ENCODE peak calls at places on chromosomes 7 and 10, in six cellular contexts. W, P, S, D, R and T are unnamed samples.

GRCh38 chr10:91471602-91472001 is 61.5 kb downstream of the HECTD2 start:
- DNase-seq in S (no peak), P (no peak), R (no peak), D (peak; percentile 15), W (no peak), T (no peak)

GRCh38 chr10:86251426-86251825 is 115.2 kb downstream of the GRID1 start:
- DNase-seq in R (no peak), P (no peak), D (no peak), W (no peak), S (no peak), T (no peak)

GRCh38 chr10:70169661-70170364 is 501 bp downstream of the SAR1A start:
- DNase-seq in D (no peak), S (peak; percentile 42), R (no peak), W (no peak), P (peak; percentile 48), T (peak; percentile 50)

GRCh38 chr7:105623906-105624305 is 42.6 kb upstream of the EFCAB10 start:
- DNase-seq in R (no peak), P (no peak), S (no peak), D (no peak), W (no peak), T (no peak)

GRCh38 chr7:1571261-1571650 is 1.4 kb upstream of the PSMG3 start:
- DNase-seq in P (peak; percentile 91), W (peak; percentile 51), D (peak; percentile 35), R (no peak), S (no peak), T (no peak)

GRCh38 chr7:82163586-82163985 is 280.0 kb downstream of the CACNA2D1 start:
- DNase-seq in S (no peak), W (no peak), D (no peak), P (no peak), R (no peak), T (no peak)

GRCh38 chr10:6145979-6146432 is 56.7 kb upstream of the PFKFB3 start:
- DNase-seq in S (no peak), P (no peak), R (no peak), W (no peak), D (no peak), T (no peak)

GRCh38 chr7:155211761-155212160 is 85.9 kb upstream of the INSIG1 start:
- DNase-seq in D (no peak), R (no peak), S (no peak), P (no peak), W (no peak), T (no peak)

GRCh38 chr7:44393238-44394111 is 68.1 kb upstream of the CAMK2B start:
- DNase-seq in S (no peak), D (no peak), W (no peak), P (no peak), R (no peak), T (no peak)

GRCh38 chr10:120963587-120964220 is 112.5 kb downstream of the WDR11 start:
- DNase-seq in W (no peak), P (no peak), S (no peak), R (no peak), D (no peak), T (no peak)

GRCh38 chr10:115975031-115975430 is 298.0 kb downstream of the GFRA1 start:
- DNase-seq in S (no peak), W (no peak), P (no peak), D (no peak), R (no peak), T (no peak)

GRCh38 chr10:13773496-13774170 is 186.9 kb downstream of the PRPF18 start:
- DNase-seq in S (no peak), R (no peak), P (no peak), D (no peak), W (no peak), T (no peak)

GRCh38 chr7:27160546-27161213 is 4.2 kb upstream of the HOXA7 start:
- DNase-seq in S (peak; percentile 81), W (peak; percentile 87), D (peak; percentile 62), R (peak; percentile 23), P (peak; percentile 96), T (peak; percentile 92)

GRCh38 chr7:115306541-115306940 is 384.6 kb downstream of the MDFIC start:
- DNase-seq in P (no peak), D (no peak), W (no peak), S (no peak), R (no peak), T (no peak)

GRCh38 chr10:16854623-16855022 is 37.4 kb upstream of the RSU1 start:
- DNase-seq in D (no peak), S (no peak), W (peak; percentile 12), P (no peak), R (no peak), T (peak; percentile 56)

GRCh38 chr7:87712571-87712970 is 84.4 kb downstream of the RUNDC3B start:
- DNase-seq in P (no peak), D (no peak), S (no peak), W (no peak), R (no peak), T (peak; percentile 78)

GRCh38 chr10:44261296-44261695 is 123.6 kb downstream of the CXCL12 start:
- DNase-seq in R (no peak), W (no peak), P (no peak), S (no peak), D (no peak), T (no peak)

GRCh38 chr7:141754939-141755338 is 9.0 kb upstream of the TAS2R3 start:
- DNase-seq in S (peak; percentile 71), D (peak; percentile 46), R (no peak), W (peak; percentile 33), P (peak; percentile 61), T (peak; percentile 11)

GRCh38 chr7:102424129-102424551 is 9.2 kb upstream of the ORAI2 start:
- DNase-seq in D (no peak), P (no peak), S (no peak), R (no peak), W (no peak), T (no peak)

GRCh38 chr7:91636129-91636724 is 244.3 kb downstream of the MTERF1 start:
- DNase-seq in P (peak; percentile 52), D (peak; percentile 35), W (peak; percentile 46), R (no peak), S (peak; percentile 71), T (peak; percentile 57)

GRCh38 chr7:127447326-127447945 is 54.9 kb upstream of the ZNF800 start:
- DNase-seq in P (peak; percentile 87), D (peak; percentile 64), S (peak; percentile 85), R (peak; percentile 28), W (peak; percentile 74), T (peak; percentile 32)

GRCh38 chr7:65219623-65220022 is 154.0 kb upstream of the ZNF92 start:
- DNase-seq in W (no peak), R (no peak), S (no peak), P (no peak), D (no peak), T (no peak)

GRCh38 chr7:65221683-65222082 is 152.0 kb upstream of the ZNF92 start:
- DNase-seq in S (no peak), P (no peak), D (no peak), R (no peak), W (no peak), T (no peak)

GRCh38 chr7:65216469-65216868 is 157.2 kb upstream of the ZNF92 start:
- DNase-seq in W (peak; percentile 64), S (peak; percentile 83), R (no peak), D (peak; percentile 52), P (peak; percentile 68), T (peak; percentile 36)
- TF ChIP-seq MYC in W (no peak), S (no peak), R (no peak), D (no peak), P (no peak), T (no peak)

GRCh38 chr7:99923200-99923599 is 3.9 kb upstream of the TRIM4 start:
- DNase-seq in D (no peak), R (no peak), P (no peak), W (no peak), S (no peak), T (no peak)

GRCh38 chr7:99918959-99919813 is at the start of gene TRIM4:
- DNase-seq in P (peak; percentile 99), D (peak; percentile 90), W (peak; percentile 95), S (peak; percentile 97), R (peak; percentile 77), T (peak; percentile 90)

GRCh38 chr7:99919814-99920618 is 686 bp upstream of the TRIM4 start:
- DNase-seq in W (peak; percentile 27), S (no peak), R (no peak), D (no peak), P (peak; percentile 32), T (no peak)
- TF ChIP-seq MYC in W (no peak), S (no peak), R (no peak), D (no peak), P (no peak), T (no peak)

GRCh38 chr10:47360419-47361040 is 12.4 kb downstream of the RBP3 start:
- DNase-seq in R (no peak), D (no peak), W (no peak), S (no peak), P (peak; percentile 38), T (no peak)
- TF ChIP-seq MYC in R (no peak), D (no peak), W (no peak), S (no peak), P (no peak), T (no peak)

GRCh38 chr10:35335133-35335532 is 1.2 kb upstream of the CCNY start:
- DNase-seq in W (no peak), S (no peak), R (no peak), D (peak; percentile 56), P (no peak), T (no peak)
- TF ChIP-seq MYC in W (no peak), S (no peak), R (no peak), D (no peak), P (no peak), T (no peak)

DNA sequence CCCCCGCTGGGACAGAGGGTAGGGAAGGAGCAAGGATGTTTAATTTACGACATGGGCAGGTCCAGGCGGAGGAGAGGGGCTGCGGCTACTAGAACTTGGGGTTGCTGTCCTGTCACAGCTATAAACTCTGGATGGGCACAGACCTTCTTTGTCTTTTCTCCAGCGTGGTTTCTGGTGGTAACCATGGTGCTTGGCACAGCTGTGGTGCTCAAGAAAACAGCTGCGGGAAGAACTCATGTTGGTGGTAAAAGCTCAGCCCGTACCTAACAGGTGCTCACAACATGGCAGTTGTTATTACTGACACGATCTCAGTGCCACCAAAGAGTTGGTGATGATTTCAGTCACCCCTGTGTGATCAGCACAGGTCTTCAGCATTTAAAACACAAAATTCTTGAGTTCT is 13.8 kb downstream of the BAIAP2L1 start:
- DNase-seq in D (no peak), W (no peak), P (no peak), S (no peak), R (no peak), T (no peak)
- TF ChIP-seq MYC in D (no peak), W (no peak), P (no peak), S (no peak), R (no peak), T (no peak)

GRCh38 chr7:4042402-4042801 is 639.7 kb upstream of the FOXK1 start:
- DNase-seq in P (no peak), D (no peak), S (no peak), W (no peak), R (no peak), T (no peak)
- TF ChIP-seq MYC in P (no peak), D (no peak), S (no peak), W (no peak), R (no peak), T (no peak)